ENCODE peak calls at places on chromosomes 1 and 21, in eight cellular contexts. One of them, this sample, is unnamed.

GRCh38 chr21:42201615-42202161 is 17.3 kb upstream of the ABCG1 start:
- DNase-seq in SJSA1: peak
- DNase-seq in stimulated activated CD8-positive, alpha-beta memory T cell treated with anti-CD3 and anti-CD28 coated beads, Interleukin-4, amount 100 ng/mL, for 24 hours: no peak
- DNase-seq in NCI-H446: no peak
- DNase-seq in NCI-H187: no peak
- DNase-seq in AG09309: no peak
- DNase-seq in endothelial cell: no peak
- DNase-seq in T47D: no peak
- DNase-seq in this sample: no peak

GRCh38 chr1:232548651-232549050 is 81.3 kb downstream of the SIPA1L2 start:
- DNase-seq in SJSA1: no peak
- DNase-seq in stimulated activated CD8-positive, alpha-beta memory T cell treated with anti-CD3 and anti-CD28 coated beads, Interleukin-4, amount 100 ng/mL, for 24 hours: no peak
- DNase-seq in NCI-H446: no peak
- DNase-seq in NCI-H187: no peak
- DNase-seq in AG09309: no peak
- DNase-seq in endothelial cell: no peak
- DNase-seq in T47D: no peak
- DNase-seq in this sample: no peak

GRCh38 chr1:165898837-165899236 is 71.4 kb downstream of the UCK2 start:
- DNase-seq in SJSA1: peak
- DNase-seq in stimulated activated CD8-positive, alpha-beta memory T cell treated with anti-CD3 and anti-CD28 coated beads, Interleukin-4, amount 100 ng/mL, for 24 hours: no peak
- DNase-seq in NCI-H446: peak
- DNase-seq in NCI-H187: no peak
- DNase-seq in AG09309: peak
- DNase-seq in endothelial cell: no peak
- DNase-seq in T47D: no peak
- DNase-seq in this sample: peak

GRCh38 chr1:67489643-67490042 is 59.4 kb upstream of the SERBP1 start:
- DNase-seq in SJSA1: no peak
- DNase-seq in stimulated activated CD8-positive, alpha-beta memory T cell treated with anti-CD3 and anti-CD28 coated beads, Interleukin-4, amount 100 ng/mL, for 24 hours: no peak
- DNase-seq in NCI-H446: no peak
- DNase-seq in NCI-H187: no peak
- DNase-seq in AG09309: no peak
- DNase-seq in endothelial cell: no peak
- DNase-seq in T47D: peak
- DNase-seq in this sample: peak

GRCh38 chr1:59714966-59715365 is 99.8 kb upstream of the HOOK1 start:
- DNase-seq in SJSA1: no peak
- DNase-seq in stimulated activated CD8-positive, alpha-beta memory T cell treated with anti-CD3 and anti-CD28 coated beads, Interleukin-4, amount 100 ng/mL, for 24 hours: no peak
- DNase-seq in NCI-H446: no peak
- DNase-seq in NCI-H187: no peak
- DNase-seq in AG09309: no peak
- DNase-seq in endothelial cell: no peak
- DNase-seq in T47D: no peak
- DNase-seq in this sample: peak

GRCh38 chr1:38097256-38097655 is 50.7 kb upstream of the POU3F1 start:
- DNase-seq in SJSA1: no peak
- DNase-seq in stimulated activated CD8-positive, alpha-beta memory T cell treated with anti-CD3 and anti-CD28 coated beads, Interleukin-4, amount 100 ng/mL, for 24 hours: no peak
- DNase-seq in NCI-H446: no peak
- DNase-seq in NCI-H187: no peak
- DNase-seq in AG09309: no peak
- DNase-seq in endothelial cell: no peak
- DNase-seq in T47D: no peak
- DNase-seq in this sample: no peak

GRCh38 chr1:40032240-40032891 is 8.2 kb upstream of the CAP1 start:
- DNase-seq in SJSA1: peak
- DNase-seq in stimulated activated CD8-positive, alpha-beta memory T cell treated with anti-CD3 and anti-CD28 coated beads, Interleukin-4, amount 100 ng/mL, for 24 hours: peak
- DNase-seq in NCI-H446: peak
- DNase-seq in NCI-H187: no peak
- DNase-seq in AG09309: no peak
- DNase-seq in endothelial cell: peak
- DNase-seq in T47D: no peak
- DNase-seq in this sample: peak

GRCh38 chr1:152034654-152035405 is 2.0 kb downstream of the S100A11 start:
- DNase-seq in SJSA1: peak
- DNase-seq in stimulated activated CD8-positive, alpha-beta memory T cell treated with anti-CD3 and anti-CD28 coated beads, Interleukin-4, amount 100 ng/mL, for 24 hours: peak
- DNase-seq in NCI-H446: peak
- DNase-seq in NCI-H187: peak
- DNase-seq in AG09309: no peak
- DNase-seq in endothelial cell: peak
- DNase-seq in T47D: peak
- DNase-seq in this sample: peak

GRCh38 chr1:227893696-227894305 is 53.9 kb downstream of the WNT9A start:
- DNase-seq in SJSA1: peak
- DNase-seq in stimulated activated CD8-positive, alpha-beta memory T cell treated with anti-CD3 and anti-CD28 coated beads, Interleukin-4, amount 100 ng/mL, for 24 hours: no peak
- DNase-seq in NCI-H446: no peak
- DNase-seq in NCI-H187: no peak
- DNase-seq in AG09309: no peak
- DNase-seq in endothelial cell: peak
- DNase-seq in T47D: peak
- DNase-seq in this sample: peak

GRCh38 chr1:176494436-176494835 is 31.5 kb downstream of the PAPPA2 start:
- DNase-seq in SJSA1: no peak
- DNase-seq in stimulated activated CD8-positive, alpha-beta memory T cell treated with anti-CD3 and anti-CD28 coated beads, Interleukin-4, amount 100 ng/mL, for 24 hours: no peak
- DNase-seq in NCI-H446: peak
- DNase-seq in NCI-H187: no peak
- DNase-seq in AG09309: no peak
- DNase-seq in endothelial cell: no peak
- DNase-seq in T47D: no peak
- DNase-seq in this sample: no peak

GRCh38 chr21:44869860-44870747 is 3.4 kb downstream of the PTTG1IP start:
- DNase-seq in SJSA1: peak
- DNase-seq in stimulated activated CD8-positive, alpha-beta memory T cell treated with anti-CD3 and anti-CD28 coated beads, Interleukin-4, amount 100 ng/mL, for 24 hours: no peak
- DNase-seq in NCI-H446: no peak
- DNase-seq in NCI-H187: no peak
- DNase-seq in AG09309: peak
- DNase-seq in endothelial cell: no peak
- DNase-seq in T47D: no peak
- DNase-seq in this sample: peak

GRCh38 chr1:28751315-28752056 is 14.7 kb downstream of the YTHDF2 start:
- DNase-seq in SJSA1: no peak
- DNase-seq in stimulated activated CD8-positive, alpha-beta memory T cell treated with anti-CD3 and anti-CD28 coated beads, Interleukin-4, amount 100 ng/mL, for 24 hours: no peak
- DNase-seq in NCI-H446: no peak
- DNase-seq in NCI-H187: no peak
- DNase-seq in AG09309: peak
- DNase-seq in endothelial cell: no peak
- DNase-seq in T47D: no peak
- DNase-seq in this sample: no peak

This sample was measured in SJCRH30.